ENCODE peak calls at places on chromosomes 7 and 10, in five cellular contexts. One of them, this sample, is unnamed.

GRCh38 chr7:27364344-27364758 is 121.7 kb downstream of the EVX1 start:
- DNase-seq in IMR-90: peak
- DNase-seq in tibial artery: peak
- DNase-seq in foreskin keratinocyte: no peak
- DNase-seq in CD4-positive, alpha-beta T cell: no peak
- DNase-seq in this sample: peak

GRCh38 chr10:60663850-60664249 is 114.4 kb upstream of the CDK1 start:
- DNase-seq in tibial artery: no peak
- DNase-seq in IMR-90: no peak
- DNase-seq in CD4-positive, alpha-beta T cell: no peak
- DNase-seq in foreskin keratinocyte: no peak
- DNase-seq in this sample: no peak

GRCh38 chr10:29915116-29915785 is 144.1 kb downstream of the JCAD start:
- DNase-seq in IMR-90: no peak
- DNase-seq in foreskin keratinocyte: no peak
- DNase-seq in tibial artery: no peak
- DNase-seq in CD4-positive, alpha-beta T cell: no peak
- DNase-seq in this sample: no peak

GRCh38 chr7:54116956-54117355 is 425.2 kb upstream of the VSTM2A start:
- DNase-seq in IMR-90: no peak
- DNase-seq in foreskin keratinocyte: no peak
- DNase-seq in CD4-positive, alpha-beta T cell: no peak
- DNase-seq in tibial artery: no peak
- DNase-seq in this sample: no peak

GRCh38 chr10:51675088-51675487 is 24.3 kb downstream of the CSTF2T start:
- DNase-seq in CD4-positive, alpha-beta T cell: no peak
- DNase-seq in IMR-90: peak
- DNase-seq in tibial artery: no peak
- DNase-seq in foreskin keratinocyte: no peak
- DNase-seq in this sample: no peak

GRCh38 chr7:143375298-143376034 is 5.7 kb upstream of the ZYX start:
- DNase-seq in tibial artery: no peak
- DNase-seq in CD4-positive, alpha-beta T cell: peak
- DNase-seq in IMR-90: no peak
- DNase-seq in foreskin keratinocyte: no peak
- DNase-seq in this sample: no peak

GRCh38 chr10:75265856-75266255 is 30.1 kb upstream of the COMTD1 start:
- DNase-seq in CD4-positive, alpha-beta T cell: no peak
- DNase-seq in tibial artery: no peak
- DNase-seq in foreskin keratinocyte: no peak
- DNase-seq in IMR-90: no peak
- DNase-seq in this sample: no peak

GRCh38 chr10:49508249-49508648 is 30.7 kb downstream of the ERCC6 start:
- DNase-seq in tibial artery: no peak
- DNase-seq in IMR-90: no peak
- DNase-seq in foreskin keratinocyte: no peak
- DNase-seq in CD4-positive, alpha-beta T cell: no peak
- DNase-seq in this sample: no peak

GRCh38 chr10:29849886-29850285 is 209.5 kb downstream of the JCAD start:
- DNase-seq in tibial artery: no peak
- DNase-seq in IMR-90: peak
- DNase-seq in foreskin keratinocyte: no peak
- DNase-seq in CD4-positive, alpha-beta T cell: no peak
- DNase-seq in this sample: no peak

GRCh38 chr7:101174322-101174854 is 5.7 kb downstream of the NAT16 start:
- DNase-seq in CD4-positive, alpha-beta T cell: no peak
- DNase-seq in foreskin keratinocyte: no peak
- DNase-seq in IMR-90: no peak
- DNase-seq in tibial artery: no peak
- DNase-seq in this sample: no peak

GRCh38 chr10:106734220-106734619 is 430.3 kb downstream of the SORCS1 start:
- DNase-seq in foreskin keratinocyte: no peak
- DNase-seq in tibial artery: no peak
- DNase-seq in CD4-positive, alpha-beta T cell: no peak
- DNase-seq in IMR-90: no peak
- DNase-seq in this sample: no peak

GRCh38 chr7:9600974-9601373 is 1167.6 kb downstream of the NXPH1 start:
- DNase-seq in CD4-positive, alpha-beta T cell: no peak
- DNase-seq in foreskin keratinocyte: no peak
- DNase-seq in tibial artery: no peak
- DNase-seq in IMR-90: no peak
- DNase-seq in this sample: no peak

GRCh38 chr10:72048450-72049124 is 39.8 kb downstream of the SPOCK2 start:
- DNase-seq in tibial artery: peak
- DNase-seq in foreskin keratinocyte: peak
- DNase-seq in CD4-positive, alpha-beta T cell: peak
- DNase-seq in IMR-90: peak
- DNase-seq in this sample: peak

GRCh38 chr10:8992009-8992408 is 937.5 kb downstream of the GATA3 start:
- DNase-seq in tibial artery: no peak
- DNase-seq in CD4-positive, alpha-beta T cell: no peak
- DNase-seq in foreskin keratinocyte: no peak
- DNase-seq in IMR-90: no peak
- DNase-seq in this sample: no peak

GRCh38 chr10:129838794-129839193 is 125.3 kb downstream of the EBF3 start:
- DNase-seq in tibial artery: no peak
- DNase-seq in CD4-positive, alpha-beta T cell: no peak
- DNase-seq in foreskin keratinocyte: no peak
- DNase-seq in IMR-90: no peak
- DNase-seq in this sample: no peak

GRCh38 chr10:119375574-119376265 is 166.8 kb downstream of the RGS10 start:
- DNase-seq in CD4-positive, alpha-beta T cell: no peak
- DNase-seq in IMR-90: peak
- DNase-seq in foreskin keratinocyte: no peak
- DNase-seq in tibial artery: no peak
- DNase-seq in this sample: no peak

GRCh38 chr10:104183682-104184081 is 48.5 kb downstream of the CFAP43 start:
- DNase-seq in tibial artery: no peak
- DNase-seq in IMR-90: no peak
- DNase-seq in foreskin keratinocyte: no peak
- DNase-seq in CD4-positive, alpha-beta T cell: no peak
- DNase-seq in this sample: no peak

GRCh38 chr10:45063605-45064231 is 63.0 kb downstream of the ZNF22 start:
- DNase-seq in tibial artery: no peak
- DNase-seq in IMR-90: no peak
- DNase-seq in CD4-positive, alpha-beta T cell: no peak
- DNase-seq in foreskin keratinocyte: peak
- DNase-seq in this sample: no peak

GRCh38 chr10:114822771-114823463 is 1.3 kb downstream of the FHIP2A start:
- DNase-seq in IMR-90: peak
- DNase-seq in tibial artery: no peak
- DNase-seq in CD4-positive, alpha-beta T cell: no peak
- DNase-seq in foreskin keratinocyte: no peak
- DNase-seq in this sample: no peak

GRCh38 chr7:127884066-127884559 is 147.1 kb downstream of the LRRC4 start:
- DNase-seq in foreskin keratinocyte: no peak
- DNase-seq in tibial artery: peak
- DNase-seq in IMR-90: no peak
- DNase-seq in CD4-positive, alpha-beta T cell: no peak
- DNase-seq in this sample: no peak
- TF ChIP-seq CTCF in foreskin keratinocyte: peak
- TF ChIP-seq CTCF in tibial artery: no peak
- TF ChIP-seq CTCF in IMR-90: no peak
- TF ChIP-seq CTCF in CD4-positive, alpha-beta T cell: no peak
- TF ChIP-seq CTCF in this sample: no peak

DNA sequence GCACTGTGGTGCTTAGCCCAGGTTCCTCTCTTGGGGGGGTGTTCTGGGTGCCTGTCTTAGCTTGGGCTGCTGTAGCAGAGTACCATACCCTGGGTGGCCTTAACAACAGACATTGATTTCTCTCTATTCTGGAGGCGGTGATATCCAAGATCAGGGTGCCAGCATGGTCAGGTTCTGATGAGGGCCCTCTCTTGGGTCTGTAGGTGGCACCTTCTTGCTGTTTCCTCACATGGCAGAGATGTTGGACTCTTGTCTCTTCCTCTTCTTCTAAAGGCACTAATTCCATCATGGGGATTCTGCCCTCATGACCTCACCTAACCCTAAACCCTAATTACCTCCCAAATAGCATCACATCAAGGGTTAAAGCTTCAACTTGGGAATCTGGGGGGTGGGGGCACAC is 19.9 kb upstream of the CRHR2 start:
- DNase-seq in IMR-90: no peak
- DNase-seq in foreskin keratinocyte: no peak
- DNase-seq in CD4-positive, alpha-beta T cell: no peak
- DNase-seq in tibial artery: no peak
- DNase-seq in this sample: no peak
- TF ChIP-seq CTCF in IMR-90: no peak
- TF ChIP-seq CTCF in foreskin keratinocyte: peak
- TF ChIP-seq CTCF in CD4-positive, alpha-beta T cell: peak
- TF ChIP-seq CTCF in tibial artery: no peak
- TF ChIP-seq CTCF in this sample: no peak

GRCh38 chr7:91046322-91047088 is 217.7 kb upstream of the FZD1 start:
- DNase-seq in foreskin keratinocyte: no peak
- DNase-seq in CD4-positive, alpha-beta T cell: no peak
- DNase-seq in IMR-90: peak
- DNase-seq in tibial artery: no peak
- DNase-seq in this sample: no peak
- TF ChIP-seq CTCF in foreskin keratinocyte: peak
- TF ChIP-seq CTCF in CD4-positive, alpha-beta T cell: no peak
- TF ChIP-seq CTCF in IMR-90: peak
- TF ChIP-seq CTCF in tibial artery: no peak
- TF ChIP-seq CTCF in this sample: no peak

DNA sequence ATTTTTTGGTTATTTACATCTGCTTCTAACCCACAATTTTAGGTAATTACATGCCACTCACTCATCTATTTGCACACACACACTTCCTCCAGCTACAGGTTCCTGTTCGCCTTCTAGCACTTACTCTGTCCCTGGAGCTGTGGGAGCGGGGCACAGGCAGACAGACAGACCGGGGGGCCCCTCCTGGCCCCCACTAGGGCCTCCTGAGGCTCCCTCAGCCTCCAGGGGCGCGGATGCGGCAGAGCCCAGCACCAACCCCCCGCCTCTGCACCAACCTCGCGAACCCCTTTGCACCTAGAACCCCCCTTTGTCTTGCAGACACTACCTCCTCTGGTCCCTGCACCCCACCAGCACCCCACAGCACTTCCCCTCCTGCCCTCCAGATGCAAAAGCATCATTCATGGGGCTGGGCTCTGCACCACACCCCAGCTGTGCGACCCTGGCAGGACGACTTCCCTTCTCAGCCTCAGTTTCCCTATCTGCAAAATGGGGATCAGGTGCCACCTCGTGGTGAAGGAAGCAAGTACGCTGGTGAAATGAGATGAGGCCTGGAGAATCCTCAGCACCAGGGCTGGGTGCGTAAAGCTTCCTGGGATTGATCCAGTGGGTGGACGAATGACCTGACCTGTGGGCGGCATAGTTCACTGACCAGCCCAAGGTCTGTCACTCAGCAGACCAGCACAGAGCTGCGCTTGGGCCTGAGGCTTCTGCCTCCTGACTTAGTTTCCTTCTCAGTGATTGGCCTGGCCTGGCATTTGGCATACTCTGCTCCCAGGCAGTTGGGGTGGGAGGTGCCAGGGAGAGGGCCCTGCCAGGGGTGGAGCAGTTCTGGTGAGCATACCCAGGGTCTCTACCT is 37.9 kb downstream of the ELFN1 start:
- DNase-seq in tibial artery: no peak
- DNase-seq in CD4-positive, alpha-beta T cell: no peak
- DNase-seq in IMR-90: no peak
- DNase-seq in foreskin keratinocyte: no peak
- DNase-seq in this sample: no peak
- TF ChIP-seq CTCF in tibial artery: peak
- TF ChIP-seq CTCF in CD4-positive, alpha-beta T cell: no peak
- TF ChIP-seq CTCF in IMR-90: peak
- TF ChIP-seq CTCF in foreskin keratinocyte: peak
- TF ChIP-seq CTCF in this sample: no peak

GRCh38 chr10:23980054-23980453 is 228.9 kb upstream of the KIAA1217 start:
- DNase-seq in IMR-90: no peak
- DNase-seq in CD4-positive, alpha-beta T cell: no peak
- DNase-seq in tibial artery: no peak
- DNase-seq in foreskin keratinocyte: no peak
- DNase-seq in this sample: no peak

GRCh38 chr10:23976285-23976684 is 232.7 kb upstream of the KIAA1217 start:
- DNase-seq in tibial artery: no peak
- DNase-seq in IMR-90: no peak
- DNase-seq in CD4-positive, alpha-beta T cell: no peak
- DNase-seq in foreskin keratinocyte: no peak
- DNase-seq in this sample: no peak

DNA sequence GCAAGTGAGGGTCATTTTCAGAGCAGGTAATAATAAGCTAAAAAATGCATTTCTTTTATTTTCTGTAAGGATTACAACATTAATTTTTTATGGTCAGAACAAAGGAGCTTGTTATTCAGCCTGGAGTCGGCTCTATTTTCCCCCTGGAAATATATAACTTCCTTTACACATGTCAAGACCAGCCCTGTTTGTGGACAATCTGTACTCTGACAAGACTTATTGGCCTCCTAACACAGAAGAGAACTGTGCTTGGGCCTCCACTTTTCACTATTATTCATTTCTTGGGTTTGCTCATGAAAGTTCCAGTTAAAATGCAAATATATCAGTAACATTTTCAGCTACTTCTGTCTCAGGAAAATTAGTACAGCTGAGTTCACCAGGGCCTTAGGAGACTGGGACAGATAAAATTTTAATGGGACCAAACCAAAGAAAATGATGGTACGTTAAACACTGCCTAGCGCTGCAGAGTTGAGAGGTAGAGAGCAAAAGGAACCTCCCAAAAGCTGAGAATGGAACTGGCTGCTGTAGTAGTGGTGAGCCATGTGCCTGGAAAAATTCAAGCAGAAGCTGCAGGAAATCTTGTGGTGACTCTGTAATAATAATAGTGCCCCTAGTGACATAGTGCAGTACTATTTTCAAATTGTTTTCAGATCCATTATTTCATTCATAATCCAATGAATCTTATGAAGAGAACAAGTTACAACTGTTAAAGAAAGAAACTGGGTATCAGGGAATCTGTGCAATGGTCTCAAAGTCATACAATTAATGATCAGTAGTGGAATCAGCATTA is 227.2 kb upstream of the KIAA1217 start:
- DNase-seq in IMR-90: no peak
- DNase-seq in tibial artery: no peak
- DNase-seq in CD4-positive, alpha-beta T cell: no peak
- DNase-seq in foreskin keratinocyte: peak
- DNase-seq in this sample: no peak
- TF ChIP-seq CTCF in IMR-90: no peak
- TF ChIP-seq CTCF in tibial artery: no peak
- TF ChIP-seq CTCF in CD4-positive, alpha-beta T cell: no peak
- TF ChIP-seq CTCF in foreskin keratinocyte: peak
- TF ChIP-seq CTCF in this sample: no peak